ENCODE peak calls at places on chromosomes 13 and 19, in ten cellular contexts. F is thoracic aorta; R is neuronal stem cell; C is lower leg skin; W is immature natural killer cell; P is NCI-H345; I is activated CD4-positive, alpha-beta T cell treated with anti-CD3 and anti-CD28 coated beads, Interleukin-2, amount 10 ng/mL, durations not matched to agents 7 days and 5 days; B is stimulated activated CD4-positive, alpha-beta T cell treated with anti-CD3 and anti-CD28 coated beads, Interleukin-2, amount 100 ng/mL, for 48 hours; A is mucosa of descending colon; D is RPMI8226. Y is an unnamed sample.

GRCh38 chr19:47398707-47399106 is 20.6 kb downstream of the MEIS3 start:
- DNase-seq in I (no peak), C (no peak), F (no peak), D (no peak), W (no peak), R (no peak), A (no peak), P (no peak), B (no peak), Y (no peak)

GRCh38 chr19:56333506-56333905 is 18.9 kb upstream of the ZSCAN5A start:
- DNase-seq in B (peak), F (no peak), R (no peak), A (no peak), P (peak), C (no peak), D (peak), I (peak), W (peak), Y (no peak)

GRCh38 chr19:14366529-14366928 is 14.7 kb upstream of the ADGRE5 start:
- DNase-seq in W (peak), I (peak), B (peak), D (peak), F (peak), A (peak), P (peak), R (no peak), C (peak), Y (no peak)

GRCh38 chr13:100673376-100673830 is 1.2 kb downstream of the TMTC4 start:
- DNase-seq in I (no peak), F (no peak), P (no peak), C (no peak), A (peak), B (no peak), R (no peak), W (no peak), D (no peak), Y (no peak)

GRCh38 chr13:46361535-46361934 is 25.5 kb downstream of the RUBCNL start:
- DNase-seq in A (no peak), D (no peak), F (no peak), R (no peak), P (no peak), W (no peak), I (no peak), C (no peak), B (no peak), Y (no peak)

GRCh38 chr13:113904411-113904810 is 40.5 kb upstream of the GAS6 start:
- DNase-seq in D (no peak), R (no peak), B (peak), F (no peak), P (peak), W (no peak), I (no peak), C (peak), A (no peak), Y (peak)

GRCh38 chr13:73572824-73573223 is 514.0 kb downstream of the KLF5 start:
- DNase-seq in W (no peak), A (no peak), R (no peak), D (no peak), F (no peak), B (no peak), C (no peak), P (no peak), I (no peak), Y (no peak)

GRCh38 chr13:33676045-33676699 is 141.8 kb upstream of the RFC3 start:
- DNase-seq in P (no peak), W (no peak), I (no peak), D (no peak), B (no peak), R (no peak), C (no peak), A (no peak), F (no peak), Y (no peak)

GRCh38 chr19:55600336-55601028 is 394 bp downstream of the ZNF524 start:
- DNase-seq in W (no peak), C (peak), I (no peak), R (peak), A (peak), B (peak), D (no peak), F (no peak), P (peak), Y (no peak)

GRCh38 chr13:48595330-48596127 is 58.2 kb upstream of the CYSLTR2 start:
- DNase-seq in R (no peak), F (no peak), B (no peak), C (no peak), W (peak), D (peak), P (no peak), I (peak), A (no peak), Y (no peak)